ENCODE peak calls at places on chromosomes 11 and 22, in seven cellular contexts. E is GOT3; W is nephron progenitor cell; V is fibroblast of the aortic adventitia; H is stimulated activated CD8-positive, alpha-beta memory T cell treated with anti-CD3 and anti-CD28 coated beads, Interleukin-15, amount 100 ng/mL, for 48 hours; Q is HAP-1; R is SK-MEL-5. K is an unnamed sample.
A peak's percentile ranks its signal among the peaks of the same experiment; 100 is the strongest.

GRCh38 chr22:38655532-38656255 is 498 bp downstream of the FAM227A start:
- DNase-seq in W (no peak), E (no peak), H (no peak), V (peak; percentile 17), R (peak; percentile 36), Q (no peak), K (peak; percentile 2)

GRCh38 chr11:91959411-91959810 is 265.2 kb upstream of the FAT3 start:
- DNase-seq in R (no peak), H (no peak), Q (no peak), E (no peak), W (no peak), V (no peak), K (no peak)

GRCh38 chr11:134157451-134157850 is 66.3 kb downstream of the NCAPD3 start:
- DNase-seq in E (no peak), V (no peak), H (no peak), R (no peak), Q (peak; percentile 40), W (no peak), K (no peak)

GRCh38 chr11:20095189-20095588 is 65.1 kb downstream of the DBX1 start:
- DNase-seq in V (no peak), Q (no peak), R (no peak), E (no peak), H (no peak), W (no peak), K (no peak)

GRCh38 chr11:119490253-119491006 is 67.5 kb upstream of the THY1 start:
- DNase-seq in E (no peak), W (no peak), Q (no peak), R (no peak), H (no peak), V (no peak), K (no peak)

GRCh38 chr22:22814666-22815396 is 72.8 kb upstream of the IGLL5 start:
- DNase-seq in H (no peak), E (no peak), V (no peak), W (no peak), Q (no peak), R (no peak), K (no peak)

GRCh38 chr11:15006139-15006759 is 34.1 kb upstream of the CALCA start:
- DNase-seq in V (peak; percentile 67), E (no peak), Q (peak; percentile 67), R (peak; percentile 82), H (no peak), W (no peak), K (peak; percentile 67)

GRCh38 chr11:123173040-123173855 is 21.8 kb downstream of the CLMP start:
- DNase-seq in V (peak; percentile 98), H (no peak), Q (no peak), W (no peak), R (no peak), E (no peak), K (peak; percentile 14)

GRCh38 chr22:29574762-29575450 is 6.0 kb downstream of the NIPSNAP1 start:
- DNase-seq in Q (no peak), E (no peak), V (no peak), R (no peak), H (no peak), W (no peak), K (no peak)

GRCh38 chr22:35915477-35916013 is 113.1 kb downstream of the RBFOX2 start:
- DNase-seq in W (no peak), E (no peak), R (no peak), Q (peak; percentile 72), H (no peak), V (peak; percentile 43), K (no peak)

GRCh38 chr11:70678931-70679900 is 280.9 kb downstream of the CTTN start:
- DNase-seq in E (no peak), Q (no peak), W (no peak), R (no peak), V (no peak), H (no peak), K (no peak)

GRCh38 chr22:32206774-32207758 is 2.2 kb upstream of the RFPL2 start:
- DNase-seq in Q (no peak), E (no peak), V (peak; percentile 4), R (peak; percentile 93), H (no peak), W (peak; percentile 22), K (peak; percentile 40)

GRCh38 chr22:22817468-22818201 is 70.0 kb upstream of the IGLL5 start:
- DNase-seq in H (no peak), W (no peak), V (no peak), Q (no peak), R (no peak), E (no peak), K (no peak)